ENCODE peak calls at places on chromosomes 3 and 15, in seven cellular contexts. Z is activated gamma-delta T cell treated with anti-CD3 and anti-CD28 coated beads, Interleukin-2, amount 50 U/mL, for 16 hours; N is sciatic nerve; G is tibial artery; O is ovary; H is bronchial epithelial cell; E is GF-D8. S is an unnamed sample.

GRCh38 chr3:55897573-55898224 is 410.6 kb upstream of the WNT5A start:
- DNase-seq in Z (no peak), H (peak; percentile 40), N (no peak), G (no peak), O (no peak), E (no peak), S (peak; percentile 60)

GRCh38 chr15:73258271-73259108 is 110.3 kb downstream of the HCN4 start:
- DNase-seq in O (no peak), E (no peak), G (no peak), Z (no peak), N (no peak), H (no peak), S (no peak)

GRCh38 chr3:132016061-132017041 is 18.5 kb downstream of the CPNE4 start:
- DNase-seq in Z (no peak), H (peak; percentile 45), G (no peak), N (no peak), E (no peak), O (no peak), S (peak; percentile 62)

GRCh38 chr3:38599886-38600285 is 49.6 kb downstream of the SCN5A start:
- DNase-seq in O (no peak), G (peak; percentile 11), E (no peak), N (no peak), H (no peak), Z (no peak), S (no peak)

GRCh38 chr3:195086341-195086740 is 184.6 kb downstream of the XXYLT1 start:
- DNase-seq in H (no peak), Z (no peak), O (no peak), G (peak; percentile 31), E (no peak), N (peak; percentile 26), S (no peak)

GRCh38 chr3:71489315-71489761 is 94.2 kb downstream of the FOXP1 start:
- DNase-seq in Z (no peak), H (no peak), G (no peak), E (no peak), N (no peak), O (no peak), S (no peak)

GRCh38 chr15:75921732-75922703 is 18.3 kb downstream of the FBXO22 start:
- DNase-seq in H (peak; percentile 93), N (peak; percentile 60), Z (no peak), G (no peak), E (no peak), O (peak; percentile 28), S (peak; percentile 96)

GRCh38 chr3:122283796-122284445 is 41.1 kb upstream of the CSTA start:
- DNase-seq in E (no peak), G (no peak), Z (no peak), H (no peak), N (no peak), O (no peak), S (no peak)

GRCh38 chr3:15427182-15427880 is at the start of the genes EAF1 and METTL6:
- DNase-seq in Z (peak; percentile 82), N (peak; percentile 89), H (peak; percentile 55), G (peak; percentile 87), O (peak; percentile 78), E (peak; percentile 34), S (peak; percentile 76)

GRCh38 chr3:71119171-71119570 is 464.4 kb downstream of the FOXP1 start:
- DNase-seq in H (peak; percentile 61), O (no peak), G (no peak), N (no peak), E (no peak), Z (no peak), S (no peak)

GRCh38 chr15:70777156-70777926 is 14.0 kb upstream of the UACA start:
- DNase-seq in E (no peak), O (no peak), G (no peak), N (no peak), Z (no peak), H (no peak), S (no peak)

GRCh38 chr15:81813215-81813614 is 232.6 kb downstream of the MEX3B start:
- DNase-seq in E (no peak), O (no peak), Z (no peak), G (no peak), N (no peak), H (no peak), S (peak; percentile 39)

GRCh38 chr15:94083467-94083991 is 147.8 kb upstream of the MCTP2 start:
- DNase-seq in O (no peak), N (no peak), G (no peak), E (no peak), H (peak; percentile 68), Z (no peak), S (peak; percentile 75)

GRCh38 chr3:190840146-190840545 is 22.3 kb downstream of the GMNC start:
- DNase-seq in E (no peak), G (no peak), O (no peak), N (no peak), Z (no peak), H (peak; percentile 25), S (peak; percentile 38)

GRCh38 chr15:57510647-57511046 is 81.1 kb upstream of the MYZAP start:
- DNase-seq in O (no peak), Z (no peak), N (peak; percentile 72), E (no peak), H (peak; percentile 30), G (no peak), S (no peak)

GRCh38 chr3:65945480-65945879 is 93.2 kb downstream of the MAGI1 start:
- DNase-seq in G (no peak), E (no peak), O (no peak), N (no peak), H (no peak), Z (no peak), S (peak; percentile 54)

GRCh38 chr3:171399842-171400241 is 60.4 kb downstream of the TNIK start:
- DNase-seq in O (no peak), H (no peak), Z (no peak), N (no peak), G (no peak), E (no peak), S (no peak)

GRCh38 chr3:63912768-63913588 is 795 bp upstream of the SCAANT1 start:
- DNase-seq in O (peak; percentile 80), H (peak; percentile 47), E (no peak), Z (peak; percentile 32), N (peak; percentile 79), G (peak; percentile 82), S (peak; percentile 46)

GRCh38 chr15:77905301-77905920 is 172.1 kb downstream of the TBC1D2B start:
- DNase-seq in H (no peak), G (no peak), O (no peak), Z (no peak), E (no peak), N (no peak), S (no peak)

GRCh38 chr15:68672781-68673205 is 94.0 kb downstream of the CORO2B start:
- DNase-seq in O (peak; percentile 41), Z (no peak), G (peak; percentile 60), N (peak; percentile 51), E (no peak), H (no peak), S (no peak)

GRCh38 chr15:88178631-88179030 is 77.9 kb downstream of the NTRK3 start:
- DNase-seq in G (no peak), O (no peak), E (no peak), H (no peak), N (no peak), Z (no peak), S (no peak)

GRCh38 chr15:59303641-59304433 is 68.8 kb downstream of the MYO1E start:
- DNase-seq in O (peak; percentile 27), Z (no peak), H (no peak), N (no peak), G (peak; percentile 2), E (no peak), S (peak; percentile 74)

GRCh38 chr3:196227629-196228493 is 11.5 kb downstream of the SLC51A start:
- DNase-seq in O (peak; percentile 68), G (no peak), N (no peak), Z (no peak), E (no peak), H (no peak), S (no peak)

GRCh38 chr3:50275160-50275995 is 3.5 kb upstream of the LSMEM2 start:
- DNase-seq in N (no peak), Z (no peak), E (no peak), H (no peak), G (no peak), O (no peak), S (no peak)

GRCh38 chr3:133934073-133934970 is 38.6 kb upstream of the RAB6B start:
- DNase-seq in H (no peak), Z (no peak), G (peak; percentile 34), E (no peak), N (no peak), O (no peak), S (no peak)

GRCh38 chr3:45057557-45057956 is 31.5 kb downstream of the CLEC3B start:
- DNase-seq in N (no peak), H (peak; percentile 55), O (no peak), E (no peak), Z (no peak), G (no peak), S (no peak)

GRCh38 chr15:101037090-101037830 is 118.1 kb downstream of the LRRK1 start:
- DNase-seq in H (no peak), N (peak; percentile 39), O (peak; percentile 9), E (no peak), G (peak; percentile 54), Z (no peak), S (no peak)

GRCh38 chr15:68614621-68615035 is 35.8 kb downstream of the CORO2B start:
- DNase-seq in O (peak; percentile 59), E (no peak), H (no peak), G (no peak), Z (no peak), N (peak; percentile 76), S (no peak)

GRCh38 chr3:110272525-110272924 is 799.1 kb upstream of the NECTIN3 start:
- DNase-seq in G (no peak), E (no peak), N (no peak), O (no peak), H (no peak), Z (no peak), S (no peak)

GRCh38 chr3:145170101-145170500 is 990.9 kb downstream of the PLOD2 start:
- DNase-seq in O (no peak), G (no peak), N (no peak), E (no peak), Z (no peak), H (no peak), S (no peak)

GRCh38 chr3:128591728-128592426 is 58.7 kb downstream of the RPN1 start:
- DNase-seq in H (no peak), E (peak; percentile 85), Z (no peak), O (no peak), G (no peak), N (no peak), S (no peak)

GRCh38 chr3:63364495-63364894 is 86.4 kb downstream of the SYNPR start:
- DNase-seq in G (no peak), H (peak; percentile 60), O (no peak), N (no peak), E (no peak), Z (no peak), S (peak; percentile 42)

GRCh38 chr15:89171136-89172072 is 50.0 kb downstream of the RLBP1 start:
- DNase-seq in O (peak; percentile 32), Z (peak; percentile 8), G (no peak), E (no peak), N (no peak), H (peak; percentile 44), S (peak; percentile 70)

GRCh38 chr3:40930131-40930538 is 269.2 kb upstream of the CTNNB1 start:
- DNase-seq in Z (no peak), G (no peak), H (no peak), E (no peak), O (no peak), N (no peak), S (peak; percentile 61)

GRCh38 chr3:178233371-178233770 is 302.9 kb upstream of the KCNMB2 start:
- DNase-seq in N (no peak), O (no peak), E (no peak), Z (no peak), H (no peak), G (no peak), S (no peak)

GRCh38 chr3:156413293-156413912 is 141.5 kb downstream of the SSR3 start:
- DNase-seq in E (no peak), G (no peak), O (no peak), N (no peak), Z (no peak), H (no peak), S (no peak)